ENCODE peak calls at places on chromosome 9, in five cellular contexts. X is cardiac muscle cell, Q is T1000, J is lower lobe of right lung, F is GM06990. Z is an unnamed sample.

GRCh38 chr9:76246680-76247079 is 147.5 kb downstream of the RFK start:
- DNase-seq in X (no peak), Q (no peak), J (no peak), F (no peak), Z (no peak)

GRCh38 chr9:35071814-35072460 is 488 bp downstream of the VCP start:
- DNase-seq in X (peak; percentile 92), Q (peak; percentile 60), J (peak; percentile 94), F (peak; percentile 91), Z (peak; percentile 86)

GRCh38 chr9:127809562-127810377 is 7.1 kb downstream of the FPGS start:
- DNase-seq in X (peak; percentile 59), Q (no peak), J (peak; percentile 71), F (no peak), Z (no peak)

GRCh38 chr9:109101810-109102209 is 17.9 kb downstream of the TMEM245 start:
- DNase-seq in X (peak; percentile 81), Q (no peak), J (no peak), F (peak; percentile 60), Z (peak; percentile 91)

GRCh38 chr9:137149942-137150484 is 11.1 kb downstream of the GRIN1 start:
- DNase-seq in X (no peak), Q (no peak), J (no peak), F (peak; percentile 69), Z (no peak)

GRCh38 chr9:77291714-77292113 is 114.4 kb downstream of the VPS13A start:
- DNase-seq in X (peak; percentile 25), Q (no peak), J (no peak), F (no peak), Z (peak; percentile 43)

GRCh38 chr9:81737871-81738507 is 48.6 kb upstream of the TLE1 start:
- DNase-seq in X (peak; percentile 66), Q (peak; percentile 84), J (no peak), F (no peak), Z (peak; percentile 99)

GRCh38 chr9:79609468-79610018 is 37.8 kb downstream of the TLE4 start:
- DNase-seq in X (no peak), Q (no peak), J (no peak), F (no peak), Z (no peak)

GRCh38 chr9:128689293-128689770 is 310 bp downstream of the SET start:
- DNase-seq in X (no peak), Q (no peak), J (peak; percentile 81), F (no peak), Z (no peak)

GRCh38 chr9:26260238-26260637 is 582.0 kb upstream of the TUSC1 start:
- DNase-seq in X (peak; percentile 39), Q (no peak), J (no peak), F (no peak), Z (peak; percentile 75)

GRCh38 chr9:133973111-133973790 is 18.9 kb downstream of the VAV2 start:
- DNase-seq in X (no peak), Q (no peak), J (peak; percentile 25), F (no peak), Z (no peak)

Z was measured in M059J.